ENCODE peak calls at places on chromosomes 16 and 17, in four cellular contexts. B is HL-60, U is GM12878, C is K562. A is an unnamed sample.

GRCh38 chr16:57533618-57534336 is 2.6 kb downstream of the CCDC102A start:
- DNase-seq in B (no peak), U (no peak), C (peak), A (no peak)

GRCh38 chr17:1462164-1463112 is 6.4 kb upstream of the CRK start:
- DNase-seq in B (no peak), U (no peak), C (no peak), A (no peak)

GRCh38 chr16:49651980-49652379 is 203.9 kb downstream of the ZNF423 start:
- DNase-seq in B (no peak), U (no peak), C (no peak), A (no peak)

GRCh38 chr17:10001296-10001904 is 96.3 kb upstream of the RCVRN start:
- DNase-seq in B (no peak), U (no peak), C (no peak), A (no peak)

GRCh38 chr16:5838725-5839124 is 741.1 kb upstream of the EEF2KMT start:
- DNase-seq in B (no peak), U (no peak), C (no peak), A (no peak)

GRCh38 chr17:83190601-83191387 is 111.4 kb downstream of the METRNL start:
- DNase-seq in B (no peak), U (no peak), C (no peak), A (no peak)

GRCh38 chr17:19485800-19486340 is 47.8 kb upstream of the SLC47A1 start:
- DNase-seq in B (no peak), U (no peak), C (no peak), A (no peak)

GRCh38 chr17:12977008-12977751 is 40.6 kb downstream of the ELAC2 start:
- DNase-seq in B (no peak), U (no peak), C (no peak), A (no peak)

GRCh38 chr16:2178321-2179106 is 17.9 kb downstream of the CASKIN1 start:
- DNase-seq in B (no peak), U (no peak), C (peak), A (peak)

GRCh38 chr16:8505327-8505991 is 84.9 kb downstream of the TMEM114 start:
- DNase-seq in B (no peak), U (no peak), C (no peak), A (no peak)

GRCh38 chr16:88354229-88355092 is 28.3 kb upstream of the ZNF469 start:
- DNase-seq in B (no peak), U (no peak), C (no peak), A (no peak)

GRCh38 chr17:17913695-17914332 is 58.4 kb downstream of the TOM1L2 start:
- DNase-seq in B (peak), U (no peak), C (peak), A (peak)
- TF ChIP-seq POLR2AphosphoS5 in B (no peak), U (no peak), C (peak), A (no peak)

GRCh38 chr17:78256705-78257559 is 25.5 kb downstream of the TMEM235 start:
- DNase-seq in B (no peak), U (no peak), C (peak), A (no peak)

GRCh38 chr17:78255029-78255656 is 23.7 kb downstream of the TMEM235 start:
- DNase-seq in B (no peak), U (no peak), C (no peak), A (no peak)

GRCh38 chr17:78257810-78258322 is 26.4 kb downstream of the TMEM235 start:
- DNase-seq in B (peak), U (no peak), C (no peak), A (no peak)

GRCh38 chr17:78255953-78256704 is 24.7 kb downstream of the TMEM235 start:
- DNase-seq in B (peak), U (no peak), C (no peak), A (no peak)

DNA sequence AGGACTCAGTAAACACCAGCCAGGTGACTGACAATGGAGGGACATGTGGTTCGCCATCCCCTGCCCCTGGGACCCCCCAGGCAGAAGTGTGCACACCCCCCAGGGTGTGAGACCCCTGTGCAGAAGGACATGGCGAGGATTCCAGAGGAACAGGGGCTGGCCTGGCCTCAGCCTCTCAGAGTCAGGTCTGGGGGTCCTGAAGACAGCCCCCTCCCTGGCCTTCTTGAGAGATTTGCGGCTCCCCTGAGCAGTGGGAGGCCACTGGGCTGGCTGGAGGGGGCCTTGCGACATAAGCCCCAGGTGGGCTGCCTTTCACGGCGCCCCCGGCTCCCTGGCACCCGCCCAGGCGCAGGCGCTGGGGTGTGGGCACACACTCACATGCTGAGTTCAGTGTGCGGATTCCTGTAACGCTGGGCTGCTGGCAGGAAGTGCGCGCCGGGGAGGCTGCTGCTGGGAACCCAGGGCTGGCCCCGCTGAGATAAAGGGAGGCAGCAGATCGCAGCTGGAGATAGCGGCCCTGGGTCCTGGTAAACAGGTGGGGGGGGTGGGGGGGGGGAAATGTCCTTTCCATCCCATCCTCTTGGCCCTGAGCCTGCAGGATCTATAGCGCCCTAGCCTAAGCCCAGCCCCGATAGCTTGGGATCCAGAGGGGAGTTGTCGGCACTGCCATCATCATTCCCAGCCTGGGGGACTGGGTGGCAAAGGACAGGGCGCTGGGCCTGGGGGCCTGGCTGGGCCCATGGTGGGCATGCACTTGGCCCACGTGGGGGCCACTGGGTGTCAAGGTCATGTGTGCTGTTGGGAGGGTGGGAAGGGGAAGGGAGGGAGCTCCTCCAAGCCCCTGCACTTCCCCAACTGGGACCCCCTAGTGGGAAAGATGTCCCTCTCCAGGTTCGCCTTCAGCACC is 27.1 kb downstream of the TMEM235 start:
- DNase-seq in B (peak), U (no peak), C (peak), A (no peak)
- TF ChIP-seq SPI1 in B (peak), U (no peak), C (peak), A (peak)

DNA sequence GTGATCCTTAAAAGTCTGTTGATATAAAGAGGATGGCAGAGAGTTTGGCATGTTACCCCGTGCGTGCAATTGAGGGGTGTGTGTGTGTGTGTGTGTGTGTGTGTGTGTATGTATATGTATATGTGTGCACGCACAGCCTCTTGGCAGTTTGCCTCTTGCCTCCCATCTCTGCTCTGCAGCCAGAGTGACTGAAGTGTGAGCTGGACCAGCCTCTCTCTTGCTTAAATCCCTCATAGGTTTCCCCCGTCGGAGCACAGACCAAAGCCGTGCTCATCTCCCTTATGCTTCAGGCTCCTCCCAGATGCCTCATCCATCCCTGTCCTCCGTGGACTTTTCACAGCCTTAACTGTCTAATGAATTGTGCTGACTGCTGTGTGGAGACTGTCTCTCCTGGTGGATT is 413.5 kb downstream of the SNX29 start:
- DNase-seq in B (no peak), U (no peak), C (no peak), A (no peak)
- TF ChIP-seq POLR2AphosphoS5 in B (no peak), U (no peak), C (no peak), A (no peak)

GRCh38 chr17:34764716-34765115 is 185.3 kb downstream of the TMEM132E start:
- DNase-seq in B (no peak), U (no peak), C (no peak), A (no peak)
- TF ChIP-seq SPI1 in B (no peak), U (no peak), C (no peak), A (no peak)